ENCODE peak calls at places on chromosome 22, in five cellular contexts. H is activated naive CD4-positive, alpha-beta T cell treated with anti-CD3 and anti-CD28 coated beads, Interleukin-2, amount 10 ng/mL, durations not matched to agents 7 days and 5 days; U is ovary; D is activated CD8-positive, alpha-beta memory T cell treated with anti-CD3 and anti-CD28 coated beads for 1 hour; V is Caki2. L is an unnamed sample.

GRCh38 chr22:39938509-39938908 is 21.7 kb upstream of the TMA7B start:
- DNase-seq in H (peak), U (no peak), D (peak), V (no peak), L (no peak)

GRCh38 chr22:19223617-19224016 is 45.1 kb upstream of the SLC25A1 start:
- DNase-seq in U (no peak), H (no peak), D (no peak), V (no peak), L (no peak)

GRCh38 chr22:33921576-33922181 is 1.4 kb upstream of the LARGE1 start:
- DNase-seq in V (peak), D (peak), H (peak), U (peak), L (peak)

GRCh38 chr22:44659140-44659539 is 42.9 kb upstream of the PRR5 start:
- DNase-seq in D (no peak), H (no peak), U (no peak), V (no peak), L (no peak)

GRCh38 chr22:46951326-46951725 is 188.9 kb downstream of the TBC1D22A start:
- DNase-seq in U (no peak), V (no peak), D (no peak), H (no peak), L (no peak)

GRCh38 chr22:26021516-26021915 is 147.7 kb upstream of the SEZ6L start:
- DNase-seq in V (no peak), D (no peak), U (no peak), H (no peak), L (no peak)

GRCh38 chr22:24723111-24723510 is 51.4 kb downstream of the PIWIL3 start:
- DNase-seq in V (no peak), U (no peak), D (no peak), H (no peak), L (no peak)

GRCh38 chr22:25900880-25901279 is 158.9 kb downstream of the MYO18B start:
- DNase-seq in H (no peak), U (no peak), D (no peak), V (no peak), L (no peak)

L was measured in uterus.